ENCODE peak calls at places on chromosomes 7 and 10, in five cellular contexts. Z is AG04450, B is fibroblast of lung, M is ovary, P is astrocyte. W is an unnamed sample.

GRCh38 chr7:44977304-44977858 is 1.4 kb downstream of the MYO1G start:
- DNase-seq in Z (no peak), B (no peak), M (no peak), P (no peak), W (no peak)

GRCh38 chr10:75469018-75469616 is 37.7 kb downstream of the LRMDA start:
- DNase-seq in Z (peak; percentile 39), B (peak; percentile 99), M (peak; percentile 79), P (peak; percentile 89), W (peak; percentile 58)

GRCh38 chr10:99432047-99432446 is 1.6 kb upstream of the GOT1 start:
- DNase-seq in Z (no peak), B (no peak), M (no peak), P (no peak), W (no peak)

GRCh38 chr7:102890292-102890970 is 22.4 kb upstream of the LRRC17 start:
- DNase-seq in Z (peak; percentile 77), B (peak; percentile 96), M (no peak), P (peak; percentile 91), W (peak; percentile 82)

GRCh38 chr10:79444243-79445119 is 943 bp downstream of the ZCCHC24 start:
- DNase-seq in Z (no peak), B (peak; percentile 90), M (peak; percentile 64), P (no peak), W (peak; percentile 90)

GRCh38 chr7:57425239-57425944 is 24.6 kb upstream of the ZNF716 start:
- DNase-seq in Z (no peak), B (no peak), M (no peak), P (no peak), W (no peak)

GRCh38 chr10:118511720-118512119 is 83.7 kb downstream of the PRLHR start:
- DNase-seq in Z (no peak), B (no peak), M (no peak), P (no peak), W (no peak)

GRCh38 chr7:130930260-130930659 is 196.3 kb upstream of the KLF14 start:
- DNase-seq in Z (no peak), B (no peak), M (no peak), P (no peak), W (no peak)

GRCh38 chr10:75353183-75353582 is 48.4 kb downstream of the ZNF503 start:
- DNase-seq in Z (no peak), B (no peak), M (no peak), P (no peak), W (no peak)

GRCh38 chr7:17544401-17544800 is 245.9 kb downstream of the AHR start:
- DNase-seq in Z (no peak), B (no peak), M (no peak), P (no peak), W (no peak)

GRCh38 chr10:80585812-80586211 is 48.1 kb downstream of the SH2D4B start:
- DNase-seq in Z (no peak), B (no peak), M (no peak), P (no peak), W (no peak)

GRCh38 chr10:132542086-132542775 is 4.6 kb downstream of the INPP5A start:
- DNase-seq in Z (no peak), B (no peak), M (peak; percentile 24), P (no peak), W (no peak)

GRCh38 chr7:120716306-120716705 is 141.6 kb downstream of the TSPAN12 start:
- DNase-seq in Z (no peak), B (no peak), M (no peak), P (no peak), W (no peak)

GRCh38 chr10:30619966-30620365 is 9.6 kb downstream of the LYZL2 start:
- DNase-seq in Z (no peak), B (no peak), M (no peak), P (no peak), W (no peak)

GRCh38 chr10:4215485-4215884 is 430.5 kb upstream of the KLF6 start:
- DNase-seq in Z (no peak), B (no peak), M (no peak), P (no peak), W (no peak)

GRCh38 chr7:39721919-39722597 is 98.7 kb downstream of the RALA start:
- DNase-seq in Z (no peak), B (no peak), M (no peak), P (no peak), W (no peak)

GRCh38 chr10:21015838-21016237 is 118.7 kb upstream of the NEBL start:
- DNase-seq in Z (no peak), B (no peak), M (no peak), P (no peak), W (no peak)

GRCh38 chr7:76512941-76513816 is 2.8 kb downstream of the UPK3B start:
- DNase-seq in Z (no peak), B (no peak), M (no peak), P (no peak), W (no peak)

GRCh38 chr10:3339531-3339950 is 167.0 kb upstream of the PITRM1 start:
- DNase-seq in Z (no peak), B (no peak), M (no peak), P (peak; percentile 50), W (no peak)

GRCh38 chr10:95249467-95249866 is 41.3 kb downstream of the PDLIM1 start:
- DNase-seq in Z (no peak), B (no peak), M (no peak), P (no peak), W (no peak)

GRCh38 chr7:2936301-2936700 is 92.2 kb upstream of the GNA12 start:
- DNase-seq in Z (no peak), B (no peak), M (no peak), P (no peak), W (no peak)

GRCh38 chr10:17923728-17924127 is 28.0 kb upstream of the SLC39A12 start:
- DNase-seq in Z (peak; percentile 87), B (peak; percentile 89), M (no peak), P (peak; percentile 94), W (peak; percentile 82)

GRCh38 chr7:41294556-41295454 is 408.1 kb downstream of the INHBA start:
- DNase-seq in Z (no peak), B (no peak), M (no peak), P (no peak), W (no peak)

GRCh38 chr7:39547336-39547735 is 18.9 kb upstream of the YAE1 start:
- DNase-seq in Z (no peak), B (no peak), M (no peak), P (no peak), W (no peak)

GRCh38 chr7:34622182-34622581 is 35.8 kb upstream of the NPSR1 start:
- DNase-seq in Z (no peak), B (no peak), M (no peak), P (no peak), W (no peak)

GRCh38 chr7:84251183-84251845 is 56.7 kb upstream of the SEMA3A start:
- DNase-seq in Z (no peak), B (peak; percentile 68), M (no peak), P (peak; percentile 95), W (peak; percentile 42)

GRCh38 chr7:114047889-114048288 is 129.1 kb upstream of the PPP1R3A start:
- DNase-seq in Z (peak; percentile 42), B (peak; percentile 85), M (no peak), P (peak; percentile 66), W (no peak)
- H3K4me3 ChIP-seq in Z (no peak overlapping the region), B (peak overlapping the region; percentile 16), M (no peak overlapping the region), P (no peak overlapping the region), W (peak overlapping the region; percentile 40)

GRCh38 chr10:69659286-69660027 is 29.4 kb downstream of the FAM241B start:
- DNase-seq in Z (no peak), B (no peak), M (no peak), P (no peak), W (no peak)

GRCh38 chr10:69661414-69662172 is 31.5 kb downstream of the FAM241B start:
- DNase-seq in Z (no peak), B (no peak), M (no peak), P (no peak), W (no peak)

GRCh38 chr10:69662173-69662685 is 32.2 kb downstream of the FAM241B start:
- DNase-seq in Z (no peak), B (no peak), M (no peak), P (no peak), W (no peak)

GRCh38 chr10:69657866-69658265 is 27.8 kb downstream of the FAM241B start:
- DNase-seq in Z (no peak), B (no peak), M (no peak), P (no peak), W (no peak)

DNA sequence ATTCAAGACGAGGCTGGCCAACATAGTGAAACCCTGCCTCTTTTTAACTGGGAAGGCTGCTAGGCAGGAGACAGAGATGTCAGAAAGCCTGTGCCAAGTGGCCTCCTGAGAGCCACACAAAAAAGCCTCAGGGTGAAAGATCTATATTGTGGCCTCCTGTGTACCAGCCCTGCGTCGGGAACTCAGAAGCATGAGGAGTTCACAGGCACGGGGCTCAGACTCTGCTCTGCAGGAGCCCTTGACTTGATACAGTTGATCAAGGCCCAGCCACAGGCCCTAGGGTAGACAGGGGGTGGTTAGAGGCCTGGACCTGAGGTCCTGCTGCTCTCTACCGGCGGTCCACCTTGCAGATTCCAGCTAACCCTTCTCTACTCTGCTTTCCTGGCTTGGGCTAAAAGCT is 30.2 kb downstream of the FAM241B start:
- DNase-seq in Z (no peak), B (no peak), M (no peak), P (no peak), W (no peak)
- H3K27me3 ChIP-seq in Z (peaks cover 59% of the 10 kb centered on the region), B (peaks cover 13% of the 10 kb centered on the region), M (no peaks in the 10 kb centered on the region), P (peaks cover 18% of the 10 kb centered on the region), W (no peaks in the 10 kb centered on the region)

GRCh38 chr7:152979376-152979775 is 219.8 kb downstream of the ACTR3B start:
- DNase-seq in Z (no peak), B (no peak), M (peak; percentile 57), P (no peak), W (no peak)
- H3K4me3 ChIP-seq in Z (no peak overlapping the region), B (no peak overlapping the region), M (no peak overlapping the region), P (no peak overlapping the region), W (no peak overlapping the region)

DNA sequence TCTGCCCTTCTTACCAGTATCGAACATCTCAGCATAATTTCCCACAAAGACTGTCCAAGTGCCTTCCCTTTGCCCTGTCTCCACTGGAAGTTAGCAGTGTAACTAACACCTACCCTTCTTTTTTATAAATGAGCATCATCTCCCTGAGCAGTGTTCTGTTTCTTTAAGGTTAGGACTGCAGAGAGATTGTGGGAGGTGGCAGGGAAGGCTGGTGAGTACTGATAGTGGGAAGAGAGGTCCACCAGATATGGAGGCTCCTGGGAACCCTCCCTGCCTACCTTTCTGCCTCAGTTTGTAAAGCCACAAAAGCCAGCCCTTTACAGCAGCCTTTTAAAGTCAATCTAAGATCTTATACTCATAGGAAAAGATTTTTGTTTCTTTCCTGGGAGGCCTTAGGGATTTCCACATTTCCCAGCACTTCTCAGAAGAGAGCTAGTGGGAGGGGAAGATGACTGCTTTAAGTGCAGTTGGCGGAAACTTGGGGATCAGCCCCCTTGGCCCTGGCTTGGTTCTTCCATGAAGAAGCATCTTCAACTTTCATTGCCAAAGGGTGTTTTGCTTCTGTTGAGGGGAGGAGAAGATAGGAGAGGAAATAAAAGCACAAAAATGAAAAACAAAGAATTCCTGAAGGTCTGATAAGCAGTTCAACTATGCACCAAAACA is 36.6 kb upstream of the CALD1 start:
- DNase-seq in Z (no peak), B (peak; percentile 29), M (peak; percentile 84), P (peak; percentile 77), W (no peak)
- H3K27me3 ChIP-seq in Z (no peaks in the 10 kb centered on the region), B (no peaks in the 10 kb centered on the region), M (no peaks in the 10 kb centered on the region), P (no peaks in the 10 kb centered on the region), W (no peaks in the 10 kb centered on the region)